ENCODE peak calls at places on chromosomes 3 and 15, in six cellular contexts. Q, E, U, C, L and B are unnamed samples.

GRCh38 chr15:77033417-77033728 is 37.5 kb downstream of the TSPAN3 start:
- DNase-seq in E (no peak), Q (no peak), L (peak), U (no peak), C (no peak), B (no peak)

GRCh38 chr15:63985221-63986184 is 60.8 kb downstream of the DAPK2 start:
- DNase-seq in L (peak), C (no peak), E (no peak), Q (no peak), U (peak), B (peak)

GRCh38 chr3:149494022-149494758 is 19.7 kb downstream of the TM4SF4 start:
- DNase-seq in E (peak), U (no peak), C (peak), Q (peak), L (peak), B (no peak)

GRCh38 chr3:178802993-178803693 is 266.9 kb downstream of the KCNMB2 start:
- DNase-seq in Q (no peak), U (no peak), L (no peak), E (no peak), C (no peak), B (no peak)

GRCh38 chr3:60309539-60310268 is 941.5 kb downstream of the FHIT start:
- DNase-seq in E (no peak), Q (no peak), L (no peak), C (no peak), U (no peak), B (no peak)

GRCh38 chr3:126569390-126569975 is 10.8 kb upstream of the C3orf22 start:
- DNase-seq in E (no peak), C (no peak), U (no peak), Q (no peak), L (no peak), B (no peak)

GRCh38 chr15:86615816-86616215 is 536.1 kb downstream of the AGBL1 start:
- DNase-seq in U (no peak), L (no peak), E (no peak), C (no peak), Q (no peak), B (no peak)

GRCh38 chr3:141840737-141841544 is 35.5 kb upstream of the ATP1B3 start:
- DNase-seq in U (no peak), Q (no peak), L (no peak), C (no peak), E (no peak), B (no peak)

GRCh38 chr3:178231645-178232044 is 304.6 kb upstream of the KCNMB2 start:
- DNase-seq in U (no peak), Q (no peak), C (no peak), E (no peak), L (no peak), B (no peak)

GRCh38 chr3:134083008-134083407 is 53.3 kb upstream of the SLCO2A1 start:
- DNase-seq in L (no peak), Q (no peak), U (no peak), C (no peak), E (no peak), B (no peak)

GRCh38 chr15:58742424-58743160 is 6.9 kb downstream of the ADAM10 start:
- DNase-seq in U (no peak), L (no peak), Q (no peak), E (no peak), C (no peak), B (no peak)

GRCh38 chr3:55000546-55000945 is 72.7 kb upstream of the LRTM1 start:
- DNase-seq in C (peak), E (no peak), U (no peak), L (no peak), Q (no peak), B (no peak)

GRCh38 chr3:141181819-141182218 is 49.8 kb upstream of the PXYLP1 start:
- DNase-seq in E (no peak), U (no peak), C (no peak), Q (no peak), L (no peak), B (no peak)

GRCh38 chr15:90062023-90062728 is 40.1 kb downstream of the IDH2 start:
- DNase-seq in L (peak), E (peak), Q (peak), C (no peak), U (no peak), B (no peak)

GRCh38 chr3:125585595-125586223 is 9.6 kb downstream of the OSBPL11 start:
- DNase-seq in C (peak), L (peak), E (no peak), U (peak), Q (peak), B (no peak)

GRCh38 chr3:99823723-99824711 is 6.4 kb downstream of the CMSS1 start:
- DNase-seq in C (no peak), Q (no peak), L (no peak), U (no peak), E (no peak), B (no peak)

GRCh38 chr3:85726241-85726640 is 767.5 kb downstream of the CADM2 start:
- DNase-seq in U (no peak), Q (no peak), L (no peak), C (peak), E (no peak), B (no peak)

GRCh38 chr3:4478226-4478625 is 11.2 kb upstream of the SUMF1 start:
- DNase-seq in C (no peak), E (no peak), L (no peak), U (no peak), Q (no peak), B (no peak)

GRCh38 chr3:44235604-44236484 is 5.8 kb upstream of the TOPAZ1 start:
- DNase-seq in L (peak), U (no peak), Q (peak), E (peak), C (peak), B (peak)

GRCh38 chr15:74578496-74578994 is 37.1 kb upstream of the CLK3 start:
- DNase-seq in C (no peak), E (no peak), L (no peak), U (no peak), Q (no peak), B (no peak)

GRCh38 chr15:70017025-70017424 is 80.7 kb downstream of the TLE3 start:
- DNase-seq in L (no peak), E (no peak), Q (no peak), C (no peak), U (no peak), B (no peak)

GRCh38 chr3:117788086-117788485 is 1078.5 kb downstream of the TUSC7 start:
- DNase-seq in C (no peak), U (no peak), Q (no peak), L (peak), E (no peak), B (no peak)

GRCh38 chr3:148911173-148911572 is 46.1 kb downstream of the CPA3 start:
- DNase-seq in E (no peak), U (no peak), L (no peak), C (no peak), Q (no peak), B (no peak)

GRCh38 chr3:62131620-62132019 is 241.7 kb downstream of the FEZF2 start:
- DNase-seq in U (no peak), Q (no peak), L (no peak), E (no peak), C (no peak), B (no peak)

GRCh38 chr3:136772709-136773108 is 20.5 kb upstream of the STAG1 start:
- DNase-seq in L (no peak), C (no peak), Q (no peak), E (no peak), U (no peak), B (no peak)

GRCh38 chr15:83626171-83626802 is 27.6 kb upstream of the ADAMTSL3 start:
- DNase-seq in E (no peak), C (no peak), Q (no peak), U (no peak), L (no peak), B (no peak)

GRCh38 chr3:152073267-152073666 is 195.5 kb upstream of the MBNL1 start:
- DNase-seq in C (no peak), U (no peak), L (no peak), E (no peak), Q (no peak), B (no peak)

GRCh38 chr3:194092770-194093336 is 43.1 kb upstream of the HES1 start:
- DNase-seq in C (no peak), U (no peak), E (no peak), L (no peak), Q (no peak), B (no peak)

GRCh38 chr3:143998266-143998665 is 26.6 kb downstream of the DIPK2A start:
- DNase-seq in L (no peak), U (no peak), Q (peak), E (no peak), C (no peak), B (no peak)

GRCh38 chr3:49013738-49014660 is 4.4 kb downstream of the DALRD3 start:
- DNase-seq in E (peak), Q (peak), L (peak), U (peak), C (peak), B (no peak)

GRCh38 chr3:13217736-13218540 is 144.7 kb upstream of the IQSEC1 start:
- DNase-seq in C (peak), L (no peak), E (peak), U (no peak), Q (no peak), B (no peak)

GRCh38 chr3:30145281-30145680 is 461.1 kb upstream of the TGFBR2 start:
- DNase-seq in Q (no peak), C (no peak), L (no peak), E (no peak), U (no peak), B (no peak)

GRCh38 chr3:88076712-88077111 is 17.7 kb downstream of the ZNF654 start:
- DNase-seq in C (no peak), L (no peak), Q (no peak), E (no peak), U (no peak), B (no peak)

GRCh38 chr15:90837052-90837621 is 31.3 kb upstream of the FURIN start:
- DNase-seq in L (no peak), Q (no peak), U (no peak), C (no peak), E (no peak), B (no peak)

GRCh38 chr3:120838441-120839091 is 69.4 kb upstream of the STXBP5L start:
- DNase-seq in L (no peak), C (no peak), E (no peak), Q (no peak), U (no peak), B (no peak)

GRCh38 chr15:68518046-68518445 is 60.7 kb upstream of the CORO2B start:
- DNase-seq in L (no peak), E (no peak), C (no peak), Q (no peak), U (no peak), B (no peak)

GRCh38 chr3:122421836-122422235 is 6.0 kb upstream of the WDR5B start:
- DNase-seq in C (no peak), U (no peak), L (no peak), E (no peak), Q (no peak), B (no peak)

GRCh38 chr3:178406206-178406605 is 130.0 kb upstream of the KCNMB2 start:
- DNase-seq in C (no peak), L (no peak), Q (no peak), U (no peak), E (no peak), B (no peak)

GRCh38 chr3:42638339-42638842 is 15.1 kb upstream of the ZBTB47 start:
- DNase-seq in E (no peak), Q (no peak), U (no peak), C (no peak), L (no peak), B (no peak)

GRCh38 chr3:63863150-63864007 is at the start of the genes ATXN7 and THOC7:
- DNase-seq in C (peak), L (peak), U (peak), E (no peak), Q (peak), B (peak)
- TF ChIP-seq POLR2A in C (peak), L (no peak), U (peak), E (no peak), Q (no peak), B (peak)

GRCh38 chr15:43280996-43281395 is 14.3 kb upstream of the TGM5 start:
- DNase-seq in C (no peak), E (no peak), Q (no peak), U (no peak), L (no peak), B (no peak)
- TF ChIP-seq POLR2A in C (no peak), E (no peak), Q (no peak), U (no peak), L (no peak), B (no peak)

GRCh38 chr15:40941528-40942336 is 11.5 kb upstream of the CHAC1 start:
- DNase-seq in E (no peak), L (peak), U (peak), C (peak), Q (peak), B (peak)
- TF ChIP-seq POLR2A in E (no peak), L (no peak), U (peak), C (no peak), Q (peak), B (peak)

GRCh38 chr3:52237659-52238172 is 1.2 kb downstream of the TWF2 start:
- DNase-seq in C (peak), L (peak), U (peak), E (no peak), Q (peak), B (peak)
- TF ChIP-seq POLR2A in C (no peak), L (no peak), U (no peak), E (no peak), Q (no peak), B (peak)

GRCh38 chr3:11206316-11206715 is 52.0 kb downstream of the HRH1 start:
- DNase-seq in L (no peak), C (no peak), U (no peak), Q (no peak), E (no peak), B (no peak)

GRCh38 chr3:11206953-11207352 is 52.7 kb downstream of the HRH1 start:
- DNase-seq in C (no peak), Q (no peak), U (no peak), L (no peak), E (no peak), B (no peak)

GRCh38 chr3:11200679-11200952 is 46.3 kb downstream of the HRH1 start:
- DNase-seq in L (no peak), E (no peak), U (no peak), Q (no peak), C (no peak), B (no peak)

GRCh38 chr3:11201246-11202024 is 47.1 kb downstream of the HRH1 start:
- DNase-seq in Q (peak), L (no peak), E (no peak), U (no peak), C (no peak), B (peak)

GRCh38 chr3:11204697-11205397 is 50.6 kb downstream of the HRH1 start:
- DNase-seq in U (no peak), C (no peak), Q (no peak), L (no peak), E (no peak), B (no peak)
- TF ChIP-seq POLR2A in U (no peak), C (no peak), Q (no peak), L (no peak), E (no peak), B (no peak)

DNA sequence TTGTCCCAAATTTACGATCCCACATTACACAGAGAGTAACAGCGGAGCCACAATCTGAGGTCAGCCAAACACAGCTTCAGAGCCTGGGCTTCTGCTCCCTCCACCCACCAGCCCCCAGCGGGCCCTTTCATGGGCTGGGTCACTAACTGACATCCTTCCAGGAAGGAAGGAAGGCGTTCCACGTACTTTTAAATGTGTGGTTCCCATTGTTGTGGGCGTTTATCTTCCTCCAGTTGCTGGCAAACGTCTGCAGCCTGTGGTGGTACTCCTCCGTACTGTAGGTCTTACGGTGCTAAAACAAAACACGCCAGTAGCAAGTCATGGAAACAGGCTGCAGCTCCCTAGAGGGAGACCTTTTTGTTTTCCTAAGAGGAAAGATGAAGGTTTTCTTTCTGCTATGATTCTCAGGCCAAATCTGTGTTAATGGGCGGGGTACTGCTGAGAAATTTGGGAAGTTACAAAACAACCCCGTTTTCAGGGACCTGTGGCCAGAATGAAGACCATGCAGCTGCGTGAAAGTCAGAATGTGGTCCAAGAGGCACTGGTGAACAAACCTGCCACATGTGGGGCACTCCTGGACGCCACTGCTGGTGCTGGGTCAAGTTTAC is 7.6 kb downstream of the CTSH start:
- DNase-seq in Q (no peak), E (no peak), L (no peak), C (no peak), U (no peak), B (peak)
- TF ChIP-seq POLR2A in Q (no peak), E (no peak), L (no peak), C (no peak), U (no peak), B (peak)